ENCODE peak calls at places on chromosomes 16 and 17, in nine cellular contexts. J is stimulated activated CD4-positive, alpha-beta T cell treated with anti-CD3 and anti-CD28 coated beads, Interleukin-4, amount 100 ng/mL, for 48 hours; Q is endothelial cell; A is nucleus accumbens; T is lower lobe of right lung; E is NCI-H1092 treated with DMSO at 0.1 percent for 48 hours; O is NCI-H82; F is Jurkat, Clone E6-1; V is cardiac fibroblast. W is an unnamed sample.

GRCh38 chr16:75087040-75087979 is 29.3 kb downstream of the LDHD start:
- DNase-seq in A (no peak), O (peak), J (no peak), V (peak), Q (peak), F (peak), T (no peak), E (peak), W (no peak)

GRCh38 chr16:3349175-3349574 is 6.5 kb upstream of the OR2C1 start:
- DNase-seq in J (no peak), O (no peak), A (no peak), Q (no peak), F (no peak), T (no peak), E (no peak), V (no peak), W (no peak)

GRCh38 chr16:31382485-31383161 is 10.5 kb upstream of the ITGAD start:
- DNase-seq in A (no peak), V (peak), T (peak), E (peak), Q (peak), J (peak), O (peak), F (peak), W (no peak)

GRCh38 chr17:37744961-37745800 is at the start of gene HNF1B:
- DNase-seq in A (no peak), V (no peak), Q (no peak), O (no peak), T (peak), E (no peak), F (no peak), J (no peak), W (no peak)

GRCh38 chr17:17215575-17215974 is 9.4 kb upstream of the PLD6 start:
- DNase-seq in T (no peak), Q (no peak), J (no peak), O (no peak), V (no peak), E (no peak), A (no peak), F (no peak), W (no peak)

GRCh38 chr16:10613771-10614485 is 33.5 kb upstream of the EMP2 start:
- DNase-seq in O (no peak), A (no peak), F (no peak), Q (no peak), T (no peak), J (no peak), V (no peak), E (no peak), W (no peak)

GRCh38 chr17:72766761-72767356 is 325.6 kb downstream of the SLC39A11 start:
- DNase-seq in T (no peak), V (peak), E (no peak), J (no peak), A (no peak), F (no peak), Q (no peak), O (no peak), W (no peak)

GRCh38 chr16:24689128-24689527 is 40.3 kb upstream of the TNRC6A start:
- DNase-seq in Q (peak), E (no peak), V (peak), T (no peak), J (no peak), A (no peak), F (peak), O (peak), W (peak)

GRCh38 chr17:57523926-57524634 is 221.0 kb downstream of the CCDC182 start:
- DNase-seq in T (peak), J (no peak), A (no peak), F (no peak), O (peak), V (peak), E (no peak), Q (no peak), W (no peak)

GRCh38 chr17:57391076-57391825 is 134.9 kb downstream of the MSI2 start:
- DNase-seq in O (no peak), V (no peak), T (no peak), A (no peak), F (no peak), J (no peak), Q (no peak), E (peak), W (no peak)

GRCh38 chr17:31266042-31266441 is 31.0 kb downstream of the OMG start:
- DNase-seq in A (no peak), F (no peak), O (no peak), E (no peak), V (no peak), Q (no peak), T (no peak), J (no peak), W (no peak)

W was measured in cerebellar nuclear complex.